ENCODE peak calls at places on chromosomes 13 and 19, in eight cellular contexts. J is HFF-Myc; P is psoas muscle; N is AG04450; I is endodermal cell; E is NB4; Z is CD8-positive, alpha-beta T cell; S is body of pancreas. W is an unnamed sample.

GRCh38 chr19:38392707-38393308 is 4.3 kb downstream of the SPRED3 start:
- DNase-seq in N (no peak), I (no peak), S (no peak), J (no peak), E (no peak), Z (no peak), P (no peak), W (no peak)

GRCh38 chr13:33236021-33236420 is 49.5 kb downstream of the STARD13 start:
- DNase-seq in J (no peak), Z (no peak), E (no peak), S (no peak), I (no peak), N (no peak), P (no peak), W (no peak)

GRCh38 chr19:30309983-30310805 is 62.0 kb upstream of the ZNF536 start:
- DNase-seq in I (peak; percentile 29), Z (no peak), S (no peak), E (no peak), P (no peak), J (no peak), N (no peak), W (no peak)

GRCh38 chr13:59399513-59399912 is 764.2 kb downstream of the DIAPH3 start:
- DNase-seq in N (no peak), J (no peak), S (no peak), I (no peak), Z (no peak), E (no peak), P (no peak), W (no peak)

GRCh38 chr13:73521970-73522549 is 463.3 kb downstream of the KLF5 start:
- DNase-seq in S (no peak), I (no peak), J (no peak), E (no peak), Z (no peak), N (no peak), P (no peak), W (no peak)

GRCh38 chr13:95354680-95355487 is 53.6 kb upstream of the ABCC4 start:
- DNase-seq in Z (no peak), E (no peak), J (no peak), S (peak; percentile 16), P (no peak), I (no peak), N (no peak), W (no peak)

GRCh38 chr13:25630327-25630726 is 258.6 kb downstream of the ATP8A2 start:
- DNase-seq in J (no peak), E (no peak), Z (no peak), P (no peak), S (no peak), N (no peak), I (no peak), W (no peak)

GRCh38 chr19:54248016-54248601 is 5.5 kb upstream of the LILRA6 start:
- DNase-seq in Z (no peak), J (no peak), S (no peak), N (no peak), P (no peak), E (peak; percentile 75), I (peak; percentile 7), W (no peak)

GRCh38 chr13:73800011-73800410 is 334.2 kb downstream of the KLF12 start:
- DNase-seq in N (no peak), I (no peak), J (no peak), S (no peak), P (no peak), E (no peak), Z (no peak), W (no peak)

GRCh38 chr19:36526581-36526980 is 1.5 kb downstream of the ZNF260 start:
- DNase-seq in P (no peak), J (no peak), Z (no peak), N (no peak), E (no peak), I (no peak), S (no peak), W (no peak)

GRCh38 chr19:4061178-4061682 is 5.5 kb downstream of the ZBTB7A start:
- DNase-seq in I (no peak), S (peak; percentile 94), Z (no peak), J (no peak), N (no peak), E (no peak), P (peak; percentile 89), W (no peak)

GRCh38 chr19:8324186-8325050 is 3.1 kb downstream of the RPS28 start:
- DNase-seq in J (no peak), N (no peak), P (no peak), E (peak; percentile 68), Z (no peak), I (peak; percentile 79), S (peak; percentile 35), W (no peak)

GRCh38 chr13:97749174-97749573 is 204.3 kb upstream of the IPO5 start:
- DNase-seq in S (no peak), I (no peak), P (no peak), Z (no peak), E (peak; percentile 21), J (peak; percentile 1), N (no peak), W (no peak)
- TF ChIP-seq CTCF in S (no peak), I (no peak), P (no peak), Z (no peak), E (peak; percentile 10), J (peak; percentile 27), N (peak; percentile 9), W (peak; percentile 54)

DNA sequence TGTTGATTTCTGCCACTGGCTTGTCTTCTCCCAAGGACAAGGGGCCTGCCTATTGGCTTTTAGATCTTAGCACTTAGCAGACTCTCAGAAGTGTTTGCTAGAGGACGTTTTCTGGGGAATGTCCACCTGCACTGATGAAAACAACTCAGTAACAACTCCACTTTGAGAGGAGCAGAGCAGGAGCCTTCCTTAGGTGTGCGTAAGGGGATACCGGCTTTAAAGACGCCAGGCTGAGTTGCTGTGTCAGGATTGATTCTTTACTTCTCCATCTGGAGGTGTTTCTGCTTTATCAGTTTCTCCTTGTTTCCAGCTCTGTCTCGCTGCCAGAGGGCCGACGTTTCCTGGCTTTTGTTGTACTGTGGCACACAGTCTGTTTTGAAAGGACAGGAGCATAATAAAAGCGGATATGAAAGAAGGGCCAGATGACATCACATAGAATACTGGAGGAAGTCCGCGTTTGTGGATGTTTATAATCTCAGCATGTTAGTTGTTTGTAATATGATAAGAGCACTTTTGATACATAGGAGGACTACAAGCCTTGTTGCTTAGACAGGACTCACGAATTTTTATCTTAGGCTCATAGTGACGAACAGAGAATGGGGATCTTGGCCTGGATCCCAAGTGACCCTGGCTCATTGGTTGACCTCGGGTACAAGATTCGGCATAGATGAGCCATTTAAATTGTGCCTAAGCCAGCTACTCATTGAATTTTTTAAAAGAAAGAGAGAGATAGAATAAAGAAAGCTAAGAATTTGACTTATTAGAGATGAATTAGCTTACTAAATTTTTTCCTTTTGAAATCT is 34.6 kb downstream of the COL4A2 start:
- DNase-seq in E (no peak), S (no peak), I (no peak), P (no peak), J (no peak), Z (no peak), N (no peak), W (no peak)
- H3K4me3 ChIP-seq in E (no peak overlapping the region), S (no peak overlapping the region), I (no peak overlapping the region), P (peak overlapping the region; percentile 3), J (no peak overlapping the region), Z (peak overlapping the region; percentile 26), N (no peak overlapping the region), W (no peak overlapping the region)

GRCh38 chr13:42494157-42494556 is 79.8 kb upstream of the TNFSF11 start:
- DNase-seq in S (no peak), I (no peak), P (no peak), J (no peak), Z (no peak), N (no peak), E (no peak), W (no peak)

GRCh38 chr13:42495256-42495655 is 78.7 kb upstream of the TNFSF11 start:
- DNase-seq in N (no peak), S (no peak), I (no peak), J (no peak), E (no peak), P (no peak), Z (no peak), W (no peak)

GRCh38 chr13:42495751-42496150 is 78.2 kb upstream of the TNFSF11 start:
- DNase-seq in N (no peak), J (no peak), Z (no peak), E (no peak), P (no peak), S (no peak), I (no peak), W (no peak)

GRCh38 chr13:42497798-42498197 is 76.2 kb upstream of the TNFSF11 start:
- DNase-seq in P (no peak), N (no peak), I (no peak), Z (no peak), J (no peak), E (peak; percentile 6), S (no peak), W (peak; percentile 51)

GRCh38 chr13:42498521-42498920 is 75.4 kb upstream of the TNFSF11 start:
- DNase-seq in S (no peak), E (peak; percentile 10), I (no peak), Z (no peak), P (no peak), N (no peak), J (no peak), W (no peak)
- TF ChIP-seq CTCF in S (no peak), E (no peak), I (peak; percentile 42), Z (no peak), P (no peak), N (no peak), J (no peak), W (no peak)

GRCh38 chr19:47190167-47190727 is 40.8 kb downstream of the BBC3 start:
- DNase-seq in J (no peak), S (peak; percentile 74), Z (peak; percentile 31), P (peak; percentile 46), I (no peak), N (no peak), E (no peak), W (peak; percentile 31)
- H3K4me3 ChIP-seq in J (no peak overlapping the region), S (no peak overlapping the region), Z (no peak overlapping the region), P (peak overlapping the region; percentile 22), I (no peak overlapping the region), N (no peak overlapping the region), E (no peak overlapping the region), W (peak overlapping the region; percentile 3)

W was measured in epithelial cell of proximal tubule.